ENCODE peak calls at places on chromosomes 5 and 9, in four cellular contexts. C is HCT116, V is H1, B is K562. T is an unnamed sample.

GRCh38 chr5:19986036-19986619 is 1.9 kb downstream of the CDH18 start:
- DNase-seq in C (no peak), V (no peak), B (no peak), T (no peak)

GRCh38 chr9:114602620-114603019 is 8.5 kb upstream of the TMEM268 start:
- DNase-seq in C (no peak), V (no peak), B (no peak), T (no peak)

GRCh38 chr5:128539038-128539429 is 989 bp upstream of the FBN2 start:
- DNase-seq in C (no peak), V (no peak), B (no peak), T (no peak)

GRCh38 chr5:34622046-34622435 is 34.1 kb upstream of the RAI14 start:
- DNase-seq in C (no peak), V (no peak), B (no peak), T (no peak)

GRCh38 chr5:141437208-141437607 is 6.9 kb downstream of the PCDHGA12 start:
- DNase-seq in C (no peak), V (no peak), B (no peak), T (no peak)

GRCh38 chr9:75432386-75432785 is 344.1 kb downstream of the OSTF1 start:
- DNase-seq in C (no peak), V (no peak), B (no peak), T (no peak)

GRCh38 chr5:757931-758697 is 26.4 kb downstream of the ZDHHC11B start:
- DNase-seq in C (no peak), V (peak; percentile 61), B (no peak), T (no peak)

GRCh38 chr9:95940265-95940664 is 64.8 kb downstream of the ERCC6L2 start:
- DNase-seq in C (no peak), V (no peak), B (no peak), T (no peak)

GRCh38 chr9:614421-614820 is 227.1 kb upstream of the DMRT1 start:
- DNase-seq in C (no peak), V (no peak), B (no peak), T (no peak)

GRCh38 chr5:43075319-43076293 is 35.5 kb upstream of the ANXA2R start:
- DNase-seq in C (no peak), V (no peak), B (peak; percentile 95), T (no peak)
- TF ChIP-seq EGR1 in C (no peak), V (no peak), B (no peak), T (no peak)

DNA sequence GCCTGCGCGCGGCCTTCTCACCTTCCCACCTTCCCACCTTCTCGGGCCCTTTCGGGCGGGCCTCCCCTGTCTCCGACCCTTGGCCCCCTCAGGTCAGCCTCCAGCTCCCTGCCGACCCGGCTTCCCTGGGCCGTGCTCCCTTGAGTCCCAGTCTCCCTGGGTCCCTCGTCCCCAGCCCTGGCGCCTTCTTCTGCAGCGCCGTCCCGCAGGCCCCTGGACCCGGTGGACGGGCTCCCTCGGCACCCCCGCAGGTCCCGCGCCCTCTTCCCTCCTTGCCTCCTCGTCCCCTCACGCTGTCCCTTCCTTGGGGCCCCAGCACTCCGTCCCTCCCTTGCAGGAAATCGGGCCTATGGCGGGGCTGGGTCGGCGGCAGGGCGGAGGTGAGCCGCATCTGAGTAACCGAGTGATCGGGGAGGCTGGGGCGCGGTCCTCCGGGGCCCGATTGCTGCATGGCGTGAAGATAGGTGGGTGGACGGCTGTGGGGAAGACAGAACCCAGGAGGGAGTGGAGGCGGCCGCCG is 7.6 kb downstream of the ARPC5L start:
- DNase-seq in C (no peak), V (no peak), B (no peak), T (no peak)
- TF ChIP-seq EGR1 in C (no peak), V (no peak), B (peak; percentile 30), T (no peak)

GRCh38 chr5:137374110-137374853 is 124.8 kb downstream of the SPOCK1 start:
- DNase-seq in C (no peak), V (no peak), B (no peak), T (no peak)
- TF ChIP-seq EGR1 in C (no peak), V (no peak), B (no peak), T (no peak)

DNA sequence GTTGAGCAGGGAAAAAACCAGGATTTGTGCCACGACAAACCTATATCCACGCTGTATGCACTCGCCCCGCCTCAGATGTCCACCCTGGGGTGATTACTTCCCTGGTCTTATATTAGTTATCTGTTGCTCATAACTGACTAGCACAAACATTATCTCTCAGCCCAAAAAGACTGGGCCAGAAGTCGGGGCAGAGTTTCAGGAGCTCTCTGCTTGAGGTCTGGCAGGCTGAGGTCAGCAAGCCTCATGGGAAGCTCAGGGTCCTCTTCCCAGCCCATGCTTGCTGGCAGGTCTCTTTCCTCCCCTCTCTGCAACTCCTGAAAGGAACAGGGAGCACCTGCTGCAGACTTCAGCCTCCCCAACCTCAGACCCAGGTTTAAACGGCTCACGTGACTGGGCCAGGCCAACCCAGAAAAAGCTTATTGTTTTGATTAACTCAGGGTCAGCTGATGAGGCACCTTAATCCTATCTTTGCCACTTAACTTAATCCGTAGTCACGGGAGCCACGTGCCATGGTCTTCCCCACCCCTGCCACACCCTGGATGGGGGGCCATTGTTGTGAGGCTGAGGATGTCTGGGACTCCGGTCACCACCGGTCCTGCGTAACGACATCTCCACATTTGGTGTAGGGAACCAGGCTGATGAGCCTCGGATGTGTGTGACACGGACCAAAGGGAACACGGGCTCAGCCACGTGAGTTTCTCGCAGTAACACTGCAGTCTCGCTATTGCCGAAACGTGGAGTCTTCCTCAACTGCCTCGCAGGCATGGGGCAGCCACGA is 123.7 kb upstream of the IRX4 start:
- DNase-seq in C (no peak), V (no peak), B (no peak), T (no peak)
- TF ChIP-seq EGR1 in C (no peak), V (no peak), B (no peak), T (no peak)

GRCh38 chr5:36177715-36178556 is 26.0 kb downstream of the SKP2 start:
- DNase-seq in C (peak; percentile 7), V (no peak), B (peak; percentile 37), T (no peak)
- TF ChIP-seq EGR1 in C (no peak), V (no peak), B (no peak), T (no peak)

DNA sequence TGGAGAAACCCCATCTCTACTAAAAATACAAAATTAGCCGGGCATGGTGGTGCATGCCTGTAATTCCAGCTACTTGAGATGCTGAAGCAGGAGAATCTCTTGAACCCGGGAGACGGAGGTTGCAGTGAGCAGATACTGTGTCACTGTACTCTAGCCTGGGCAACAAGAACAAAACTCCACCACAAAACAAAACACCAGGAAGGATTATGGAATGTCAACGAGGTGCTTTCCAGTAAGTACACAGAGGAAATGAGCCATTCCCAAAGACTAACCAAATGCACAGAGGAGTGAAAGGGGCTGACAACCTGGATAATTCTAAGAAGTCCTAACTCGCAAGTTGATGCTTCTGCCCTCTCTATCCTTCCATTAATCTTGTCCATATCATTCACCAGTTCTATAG is 126.1 kb upstream of the RETREG1 start:
- DNase-seq in C (no peak), V (no peak), B (no peak), T (no peak)
- TF ChIP-seq EGR1 in C (no peak), V (no peak), B (no peak), T (no peak)

GRCh38 chr9:135805422-135806022 is 101.8 kb downstream of the CAMSAP1 start:
- DNase-seq in C (no peak), V (peak; percentile 46), B (no peak), T (no peak)
- TF ChIP-seq EGR1 in C (no peak), V (no peak), B (no peak), T (no peak)

T was measured in GM12878.